ENCODE peak calls at places on chromosomes 11 and 22, in nine cellular contexts. B is pulmonary artery endothelial cell; V is A549; O is RCC 7860; A is CD4-positive, alpha-beta memory T cell; T is C1 segment of cervical spinal cord; K is cardiac muscle cell; P is stimulated activated CD4-positive, alpha-beta T cell treated with anti-CD3 and anti-CD28 coated beads, Interleukin-12 subunit alpha, Interleukin-12 subunit beta, amount 100 ng/mL, for 4 hours; H is GM10248. Y is an unnamed sample.

GRCh38 chr11:42524534-42525227 is 787.1 kb upstream of the API5 start:
- DNase-seq in H (peak; percentile 38), A (no peak), O (peak; percentile 14), B (no peak), T (peak; percentile 33), V (no peak), P (no peak), K (peak; percentile 84), Y (peak; percentile 35)

GRCh38 chr22:21642584-21643448 is 714 bp downstream of the SDF2L1 start:
- DNase-seq in A (peak; percentile 56), P (peak; percentile 55), B (no peak), O (peak; percentile 55), K (peak; percentile 44), H (peak; percentile 67), T (no peak), V (peak; percentile 51), Y (peak; percentile 45)

GRCh38 chr22:26835929-26836528 is 178.6 kb downstream of the MIAT start:
- DNase-seq in A (peak; percentile 16), K (peak; percentile 59), V (peak; percentile 44), P (peak; percentile 37), H (peak; percentile 66), B (no peak), T (no peak), O (no peak), Y (peak; percentile 27)

GRCh38 chr11:11403763-11404725 is 51.0 kb upstream of the CSNK2A3 start:
- DNase-seq in B (no peak), O (no peak), K (peak; percentile 76), P (no peak), H (no peak), A (no peak), T (peak; percentile 67), V (no peak), Y (no peak)

GRCh38 chr11:123707606-123708205 is 33.8 kb downstream of the ZNF202 start:
- DNase-seq in H (peak; percentile 57), T (peak; percentile 62), P (peak; percentile 40), V (peak; percentile 50), A (peak; percentile 45), K (peak; percentile 78), B (peak; percentile 17), O (peak; percentile 18), Y (peak; percentile 57)

GRCh38 chr11:112655386-112655785 is 305.8 kb upstream of the NCAM1 start:
- DNase-seq in K (peak; percentile 81), V (no peak), P (no peak), A (no peak), H (no peak), B (no peak), O (no peak), T (no peak), Y (no peak)

GRCh38 chr11:116930586-116930985 is 93.2 kb upstream of the APOA1 start:
- DNase-seq in K (no peak), A (no peak), V (no peak), T (no peak), P (no peak), B (no peak), H (no peak), O (no peak), Y (peak; percentile 28)

GRCh38 chr22:36727110-36727509 is 23.6 kb upstream of the CACNG2 start:
- DNase-seq in H (no peak), V (no peak), P (no peak), K (no peak), A (no peak), O (no peak), T (no peak), B (no peak), Y (no peak)

GRCh38 chr11:31796523-31797226 is 14.4 kb downstream of the PAX6 start:
- DNase-seq in H (peak; percentile 9), K (no peak), O (no peak), P (no peak), T (no peak), B (no peak), A (no peak), V (no peak), Y (no peak)

GRCh38 chr11:45092901-45093760 is 53.3 kb upstream of the PRDM11 start:
- DNase-seq in A (no peak), O (peak; percentile 97), P (no peak), H (no peak), T (no peak), B (no peak), K (peak; percentile 85), V (no peak), Y (peak; percentile 71)

GRCh38 chr11:67282155-67282875 is 6.8 kb upstream of the ANKRD13D start:
- DNase-seq in T (no peak), B (no peak), H (no peak), O (no peak), K (no peak), V (no peak), A (no peak), P (no peak), Y (no peak)

GRCh38 chr22:28349114-28349513 is 330.5 kb downstream of the TTC28 start:
- DNase-seq in P (no peak), H (no peak), T (no peak), K (no peak), V (no peak), A (no peak), O (no peak), B (no peak), Y (no peak)

GRCh38 chr11:73201888-73202810 is 15.9 kb upstream of the P2RY2 start:
- DNase-seq in O (no peak), V (no peak), P (no peak), K (no peak), T (no peak), A (no peak), B (no peak), H (no peak), Y (no peak)

GRCh38 chr22:45837507-45837906 is 139.5 kb downstream of the WNT7B start:
- DNase-seq in K (no peak), T (no peak), A (no peak), B (no peak), V (no peak), H (no peak), O (no peak), P (no peak), Y (no peak)

GRCh38 chr22:36198936-36199616 is 2.5 kb downstream of the APOL4 start:
- DNase-seq in P (no peak), H (no peak), B (no peak), O (no peak), K (no peak), T (no peak), A (no peak), V (no peak), Y (no peak)

GRCh38 chr11:119236891-119237290 is 30.8 kb downstream of the CBL start:
- DNase-seq in B (no peak), A (no peak), P (no peak), T (no peak), K (no peak), O (no peak), V (no peak), H (no peak), Y (no peak)

GRCh38 chr11:118768715-118769114 is 22.2 kb downstream of the DDX6 start:
- DNase-seq in T (no peak), K (no peak), V (no peak), B (no peak), H (no peak), P (no peak), O (no peak), A (no peak), Y (no peak)

GRCh38 chr22:42385691-42386090 is 46.5 kb downstream of the NFAM1 start:
- DNase-seq in A (no peak), V (no peak), H (no peak), K (no peak), B (no peak), T (no peak), P (no peak), O (no peak), Y (no peak)

GRCh38 chr11:57641426-57641825 is 8.3 kb downstream of the YPEL4 start:
- DNase-seq in H (peak; percentile 65), A (no peak), O (peak; percentile 14), V (peak; percentile 78), B (no peak), K (peak; percentile 75), T (peak; percentile 13), P (no peak), Y (peak; percentile 67)

GRCh38 chr11:134355656-134356055 is 23.9 kb downstream of the GLB1L2 start:
- DNase-seq in K (no peak), H (no peak), T (no peak), B (no peak), V (no peak), A (no peak), O (no peak), P (no peak), Y (no peak)

GRCh38 chr11:27552356-27552755 is 45.8 kb upstream of the LIN7C start:
- DNase-seq in P (no peak), H (no peak), A (no peak), B (no peak), O (no peak), V (no peak), T (no peak), K (no peak), Y (no peak)

GRCh38 chr11:12864316-12865156 is 144.6 kb upstream of the RASSF10 start:
- DNase-seq in H (no peak), P (no peak), B (peak; percentile 92), K (peak; percentile 85), A (no peak), T (peak; percentile 72), O (peak; percentile 23), V (no peak), Y (no peak)

GRCh38 chr11:2144549-2145220 is 5.5 kb upstream of the IGF2 start:
- DNase-seq in K (no peak), O (no peak), A (no peak), H (no peak), T (no peak), B (no peak), P (no peak), V (no peak), Y (no peak)

GRCh38 chr22:45977003-45977395 is at the start of gene WNT7B:
- DNase-seq in O (peak; percentile 16), H (no peak), K (no peak), B (no peak), V (peak; percentile 35), A (no peak), P (no peak), T (no peak), Y (no peak)

GRCh38 chr22:30221121-30221992 is 25.2 kb downstream of the LIF start:
- DNase-seq in B (no peak), V (no peak), P (peak; percentile 48), K (no peak), A (peak; percentile 64), O (no peak), T (no peak), H (peak; percentile 58), Y (peak; percentile 95)

GRCh38 chr22:30262917-30263741 is 3.5 kb downstream of the OSM start:
- DNase-seq in P (peak; percentile 85), V (no peak), A (peak; percentile 74), B (peak; percentile 26), H (peak; percentile 76), O (peak; percentile 45), T (peak; percentile 25), K (peak; percentile 76), Y (peak; percentile 69)

GRCh38 chr11:15969701-15970329 is 386.5 kb downstream of the SOX6 start:
- DNase-seq in H (no peak), K (peak; percentile 92), B (no peak), P (no peak), A (no peak), V (no peak), O (no peak), T (no peak), Y (no peak)

GRCh38 chr11:24896118-24896835 is 399.4 kb downstream of the LUZP2 start:
- DNase-seq in H (no peak), P (no peak), O (no peak), V (no peak), B (no peak), K (no peak), T (no peak), A (no peak), Y (no peak)

GRCh38 chr11:61871158-61871597 is 20.2 kb downstream of the FADS3 start:
- DNase-seq in B (no peak), P (peak; percentile 60), K (peak; percentile 84), A (peak; percentile 64), V (peak; percentile 91), O (peak; percentile 44), H (peak; percentile 87), T (peak; percentile 66), Y (peak; percentile 51)

GRCh38 chr22:41513391-41513790 is 30.9 kb downstream of the POLR3H start:
- DNase-seq in H (no peak), P (no peak), K (no peak), B (no peak), O (no peak), A (no peak), V (no peak), T (peak; percentile 66), Y (no peak)

GRCh38 chr22:47195156-47195675 is 432.8 kb downstream of the TBC1D22A start:
- DNase-seq in H (no peak), O (no peak), V (no peak), A (no peak), B (no peak), T (no peak), K (no peak), P (no peak), Y (no peak)

Y was measured in Jurkat, Clone E6-1.